ENCODE peak calls at places on chromosomes 16 and 17, in four cellular contexts. M is foreskin melanocyte; W is activated naive CD8-positive, alpha-beta T cell treated with anti-CD3 and anti-CD28 coated beads, Interleukin-2, amount 50 U/mL, for 24 hours; G is HEK293T. L is an unnamed sample.

GRCh38 chr17:79548116-79548515 is 62.7 kb downstream of the RBFOX3 start:
- DNase-seq in M (no peak), W (no peak), G (no peak), L (no peak)

GRCh38 chr16:15708997-15709396 is 59.0 kb downstream of the NDE1 start:
- DNase-seq in M (no peak), W (no peak), G (no peak), L (no peak)

GRCh38 chr17:66636111-66636510 is 198.8 kb upstream of the CACNG5 start:
- DNase-seq in M (no peak), W (no peak), G (no peak), L (no peak)

GRCh38 chr16:85200471-85201278 is 88.4 kb upstream of the CIBAR2 start:
- DNase-seq in M (no peak), W (no peak), G (no peak), L (peak)

GRCh38 chr16:58012481-58012880 is 11.3 kb downstream of the USB1 start:
- DNase-seq in M (no peak), W (no peak), G (no peak), L (no peak)

GRCh38 chr17:31171711-31172110 is 76.9 kb downstream of the NF1 start:
- DNase-seq in M (no peak), W (no peak), G (no peak), L (no peak)

GRCh38 chr17:10631048-10631700 is 25.9 kb downstream of the MYH3 start:
- DNase-seq in M (no peak), W (peak), G (peak), L (peak)

GRCh38 chr17:74514632-74515035 is 16.6 kb downstream of the CD300LB start:
- DNase-seq in M (peak), W (peak), G (peak), L (peak)

GRCh38 chr16:787261-787966 is 767 bp downstream of the RPUSD1 start:
- DNase-seq in M (no peak), W (no peak), G (no peak), L (peak)

GRCh38 chr17:76202516-76202915 is 37.8 kb downstream of the RNF157 start:
- DNase-seq in M (no peak), W (no peak), G (no peak), L (no peak)

GRCh38 chr16:68356249-68356918 is 45.6 kb downstream of the PRMT7 start:
- DNase-seq in M (no peak), W (peak), G (no peak), L (no peak)

GRCh38 chr17:11551442-11551841 is 46.8 kb upstream of the DNAH9 start:
- DNase-seq in M (no peak), W (no peak), G (no peak), L (no peak)

GRCh38 chr16:57255686-57256415 is 10.8 kb downstream of the ARL2BP start:
- DNase-seq in M (no peak), W (no peak), G (no peak), L (no peak)

GRCh38 chr16:24776486-24777220 is 47.2 kb downstream of the TNRC6A start:
- DNase-seq in M (no peak), W (no peak), G (no peak), L (no peak)

GRCh38 chr16:56327071-56327928 is 98.0 kb downstream of the AMFR start:
- DNase-seq in M (no peak), W (no peak), G (no peak), L (no peak)

GRCh38 chr16:56985288-56985961 is 3.9 kb upstream of the NLRC5 start:
- DNase-seq in M (peak), W (peak), G (no peak), L (no peak)

GRCh38 chr16:80754479-80754878 is 49.9 kb downstream of the CDYL2 start:
- DNase-seq in M (no peak), W (no peak), G (no peak), L (peak)

GRCh38 chr17:50834786-50835562 is 412 bp upstream of the WFIKKN2 start:
- DNase-seq in M (no peak), W (no peak), G (no peak), L (no peak)

GRCh38 chr16:23500212-23500865 is 10.0 kb downstream of the GGA2 start:
- DNase-seq in M (no peak), W (no peak), G (no peak), L (no peak)

GRCh38 chr16:66905633-66906539 is 12.8 kb downstream of the CDH16 start:
- DNase-seq in M (no peak), W (no peak), G (peak), L (peak)

GRCh38 chr17:19410875-19411291 is at the start of gene RNF112:
- DNase-seq in M (no peak), W (no peak), G (no peak), L (peak)

GRCh38 chr17:57785032-57785431 is 39.9 kb upstream of the CCDC182 start:
- DNase-seq in M (no peak), W (no peak), G (no peak), L (no peak)

GRCh38 chr16:77570574-77570973 is 135.7 kb upstream of the ADAMTS18 start:
- DNase-seq in M (no peak), W (no peak), G (no peak), L (no peak)

L was measured in K562.